ENCODE peak calls at places on chromosomes 16 and 17, in four cellular contexts. X is HCT116, Y is GM12878, T is HepG2. E is an unnamed sample.
A peak's percentile ranks its signal among the peaks of the same experiment; 100 is the strongest.

GRCh38 chr17:27384261-27384701 is 72.0 kb upstream of the KSR1 start:
- DNase-seq in X (no peak), Y (no peak), T (no peak), E (no peak)

GRCh38 chr17:1442187-1442586 is 13.8 kb downstream of the CRK start:
- DNase-seq in X (no peak), Y (no peak), T (no peak), E (no peak)

GRCh38 chr16:52293209-52293608 is 253.7 kb downstream of the TOX3 start:
- DNase-seq in X (no peak), Y (no peak), T (no peak), E (no peak)

GRCh38 chr17:79183221-79184158 is 108.9 kb downstream of the ENGASE start:
- DNase-seq in X (no peak), Y (no peak), T (no peak), E (peak; percentile 48)

GRCh38 chr17:79027274-79027924 is 3.4 kb downstream of the C1QTNF1 start:
- DNase-seq in X (no peak), Y (no peak), T (peak; percentile 94), E (no peak)

GRCh38 chr16:1458977-1459341 is 14.6 kb upstream of the CCDC154 start:
- DNase-seq in X (no peak), Y (no peak), T (no peak), E (no peak)

GRCh38 chr17:8140058-8140412 is 12.2 kb downstream of the PER1 start:
- DNase-seq in X (no peak), Y (no peak), T (no peak), E (no peak)

GRCh38 chr16:68117884-68118283 is 32.7 kb downstream of the NFATC3 start:
- DNase-seq in X (no peak), Y (no peak), T (no peak), E (no peak)

GRCh38 chr17:56292628-56293027 is 139.4 kb downstream of the ANKFN1 start:
- DNase-seq in X (no peak), Y (no peak), T (no peak), E (no peak)

GRCh38 chr16:2282866-2283555 is 15.1 kb upstream of the RNPS1 start:
- DNase-seq in X (no peak), Y (no peak), T (no peak), E (no peak)

GRCh38 chr17:47776330-47777197 is 43.5 kb downstream of the TBX21 start:
- DNase-seq in X (peak; percentile 54), Y (no peak), T (peak; percentile 47), E (no peak)

GRCh38 chr17:41687828-41688640 is 651 bp upstream of the EIF1 start:
- DNase-seq in X (no peak), Y (no peak), T (peak; percentile 74), E (no peak)

GRCh38 chr16:81607006-81607405 is 162.4 kb downstream of the CMIP start:
- DNase-seq in X (no peak), Y (no peak), T (no peak), E (no peak)

GRCh38 chr16:77171750-77172635 is 19.0 kb upstream of the MON1B start:
- DNase-seq in X (peak; percentile 49), Y (no peak), T (peak; percentile 66), E (peak; percentile 58)

GRCh38 chr16:89001117-89002027 is 24.4 kb upstream of the CBFA2T3 start:
- DNase-seq in X (no peak), Y (no peak), T (no peak), E (no peak)

GRCh38 chr17:38403491-38403890 is 24.8 kb upstream of the ARHGAP23 start:
- DNase-seq in X (no peak), Y (no peak), T (no peak), E (no peak)

GRCh38 chr16:74184839-74185238 is 111.8 kb upstream of the PSMD7 start:
- DNase-seq in X (no peak), Y (no peak), T (no peak), E (no peak)

GRCh38 chr17:80630721-80631120 is 86.1 kb downstream of the RPTOR start:
- DNase-seq in X (no peak), Y (no peak), T (no peak), E (no peak)

GRCh38 chr16:2856061-2856670 is 1.8 kb downstream of the PRSS22 start:
- DNase-seq in X (no peak), Y (no peak), T (no peak), E (no peak)

GRCh38 chr17:2346475-2346874 is 9.2 kb downstream of the SGSM2 start:
- DNase-seq in X (no peak), Y (no peak), T (no peak), E (no peak)

GRCh38 chr17:69762359-69762758 is 312.7 kb upstream of the KCNJ16 start:
- DNase-seq in X (no peak), Y (no peak), T (no peak), E (no peak)

GRCh38 chr17:68803122-68803615 is 152.0 kb downstream of the ABCA8 start:
- DNase-seq in X (no peak), Y (no peak), T (no peak), E (no peak)

GRCh38 chr16:28603381-28604185 is 6.3 kb downstream of the SULT1A1 start:
- DNase-seq in X (no peak), Y (no peak), T (no peak), E (no peak)

GRCh38 chr17:80408872-80409271 is 6.1 kb upstream of the ENDOV start:
- DNase-seq in X (no peak), Y (no peak), T (no peak), E (no peak)

GRCh38 chr16:21628772-21629171 is 23.6 kb downstream of the IGSF6 start:
- DNase-seq in X (no peak), Y (no peak), T (no peak), E (no peak)

GRCh38 chr17:75783069-75783783 is 1.4 kb upstream of the UNK start:
- DNase-seq in X (peak; percentile 80), Y (peak; percentile 83), T (peak; percentile 52), E (no peak)

GRCh38 chr16:1696863-1697262 is 9.1 kb upstream of the MAPK8IP3 start:
- DNase-seq in X (no peak), Y (no peak), T (no peak), E (no peak)

GRCh38 chr17:7208027-7208571 is 11.5 kb downstream of the DLG4 start:
- DNase-seq in X (no peak), Y (no peak), T (no peak), E (no peak)

GRCh38 chr16:69143116-69143515 is 10.7 kb downstream of the UTP4 start:
- DNase-seq in X (no peak), Y (no peak), T (peak; percentile 30), E (no peak)

GRCh38 chr17:18321309-18321708 is 6.2 kb downstream of the SMCR8 start:
- DNase-seq in X (peak; percentile 16), Y (no peak), T (no peak), E (no peak)

GRCh38 chr17:58249270-58250133 is 11.1 kb downstream of the LPO start:
- DNase-seq in X (peak; percentile 35), Y (no peak), T (peak; percentile 24), E (peak; percentile 50)
- TF ChIP-seq YY1 in X (peak; percentile 21), Y (peak; percentile 55), T (peak; percentile 31), E (no peak)

DNA sequence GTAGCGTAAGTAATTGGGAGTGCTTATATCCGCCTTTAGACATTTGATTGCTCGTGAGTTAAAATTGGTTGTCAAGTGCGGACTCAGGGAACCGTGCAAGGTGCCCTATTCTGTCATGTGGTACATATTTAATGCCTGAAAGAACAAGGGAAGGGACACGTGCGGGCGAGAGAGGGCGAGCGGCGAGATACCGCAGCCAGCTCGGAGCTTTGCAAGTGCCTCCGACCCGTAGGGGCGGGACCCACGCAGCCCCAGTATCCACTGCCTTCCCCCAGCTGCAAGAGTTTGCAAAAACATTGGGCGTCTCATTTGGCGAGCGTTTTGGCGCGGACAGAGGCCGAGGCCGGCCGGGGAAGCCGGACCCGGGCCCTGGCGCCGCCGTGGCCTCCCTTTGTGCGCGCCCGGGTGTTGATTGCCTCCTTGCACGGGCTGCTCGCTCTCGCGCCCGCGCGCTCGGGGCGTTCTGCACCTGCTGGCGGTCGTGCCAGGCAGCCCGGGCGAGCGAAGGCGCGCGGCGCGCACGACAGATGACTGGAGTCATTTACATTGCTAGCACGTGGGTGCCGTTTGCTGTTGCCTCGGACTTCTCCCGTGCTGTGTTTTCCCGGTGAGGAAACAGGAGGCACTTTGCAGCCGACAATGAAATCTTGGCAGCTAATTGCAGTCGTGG is 849.6 kb upstream of the RBFOX1 start:
- DNase-seq in X (no peak), Y (no peak), T (no peak), E (no peak)
- H3K4me1 ChIP-seq in X (no peaks in the 10 kb centered on the region), Y (no peaks in the 10 kb centered on the region), T (no peaks in the 10 kb centered on the region), E (no peaks in the 10 kb centered on the region)

GRCh38 chr17:40362696-40363479 is 1.6 kb downstream of the GJD3 start:
- DNase-seq in X (peak; percentile 54), Y (no peak), T (peak; percentile 85), E (no peak)

GRCh38 chr17:40366076-40366860 is 1.7 kb upstream of the GJD3 start:
- DNase-seq in X (no peak), Y (no peak), T (no peak), E (no peak)

GRCh38 chr17:40364906-40365305 is 369 bp upstream of the GJD3 start:
- DNase-seq in X (no peak), Y (no peak), T (no peak), E (no peak)

GRCh38 chr17:40363480-40363838 is 1.1 kb downstream of the GJD3 start:
- DNase-seq in X (no peak), Y (no peak), T (no peak), E (no peak)

DNA sequence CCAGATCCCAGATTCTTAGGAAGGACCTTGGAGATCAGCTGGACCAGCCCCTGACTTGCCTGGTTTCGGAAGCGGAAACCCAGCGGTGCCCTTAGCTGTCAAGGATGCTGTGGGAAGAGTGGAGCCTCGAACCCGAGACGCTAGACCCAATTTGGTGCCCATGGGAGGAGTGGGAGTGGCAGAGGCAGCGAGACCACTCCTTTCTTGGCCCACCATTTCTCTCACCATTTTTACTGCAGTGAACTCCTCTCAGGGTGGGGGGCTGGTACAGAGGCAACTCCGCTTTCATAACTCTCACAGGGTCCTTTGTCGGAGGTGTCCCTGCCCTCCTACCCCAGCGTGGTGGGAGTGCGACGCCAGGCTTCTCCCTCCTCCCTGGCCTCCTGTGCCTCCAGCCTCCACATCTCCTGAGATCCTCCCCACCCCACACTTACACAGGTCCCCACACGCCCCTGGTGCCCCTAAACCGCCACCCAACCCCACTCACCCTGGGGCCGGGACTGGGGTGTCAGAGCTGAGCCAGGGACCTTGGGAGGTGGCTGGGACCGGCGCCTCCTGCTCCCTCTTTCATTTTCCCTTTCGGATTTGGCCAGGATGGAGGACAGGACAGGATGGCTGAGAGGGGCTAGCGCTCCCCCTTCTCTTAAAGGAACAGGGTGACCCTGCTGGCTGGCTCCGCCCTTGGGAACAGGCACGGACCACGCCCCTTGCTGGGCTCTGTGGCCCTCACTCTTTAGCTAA is at the start of gene GJD3:
- DNase-seq in X (no peak), Y (no peak), T (no peak), E (no peak)
- H3K9ac ChIP-seq in X (no peak within 1 kb of the TSS), Y (no peak within 1 kb of the TSS), T (no peak within 1 kb of the TSS), E (peak within 1 kb of the TSS; percentile 86)

DNA sequence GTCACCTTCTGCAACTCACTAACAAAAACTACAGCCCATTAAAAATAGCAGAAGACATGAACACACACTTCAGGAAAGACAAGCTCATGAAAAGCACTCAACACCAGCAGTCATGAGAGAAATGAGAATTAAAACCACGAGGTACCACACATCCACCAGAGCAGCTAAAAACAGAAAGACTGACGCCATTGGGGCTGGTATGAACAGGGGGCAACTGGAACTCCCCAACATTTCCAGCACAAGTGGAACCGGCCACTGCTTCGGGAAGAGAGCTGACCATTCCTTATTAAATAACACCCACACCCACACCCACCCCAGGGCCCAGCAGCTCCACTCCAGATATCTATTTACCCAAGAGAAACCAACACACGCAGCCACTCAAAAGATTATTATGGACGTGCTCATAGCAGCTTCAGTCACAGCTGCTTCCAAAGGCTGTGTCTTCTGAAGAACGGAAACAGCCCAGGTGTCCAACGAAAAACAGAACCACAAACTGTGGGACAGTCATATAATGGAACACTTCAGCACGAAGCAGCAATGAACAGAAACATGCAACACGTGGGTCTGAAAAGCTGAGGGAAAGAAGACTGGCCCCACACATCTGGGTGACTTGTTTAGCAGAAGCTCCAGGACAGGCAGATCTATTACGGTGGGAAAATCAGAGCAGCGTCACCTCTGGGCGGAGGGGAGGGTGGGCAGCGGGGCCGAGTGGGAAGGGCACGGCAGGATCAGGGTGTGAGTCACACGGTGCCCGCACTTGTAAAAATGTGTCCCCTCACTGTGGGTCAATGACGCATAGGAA is 41.1 kb downstream of the KLHDC4 start:
- DNase-seq in X (no peak), Y (peak; percentile 25), T (no peak), E (no peak)
- TF ChIP-seq YY1 in X (no peak), Y (no peak), T (no peak), E (no peak)

E was measured in NT2/D1.